ENCODE peak calls at places on chromosome 22, in ten cellular contexts. One of them, this sample, is unnamed.

GRCh38 chr22:43060213-43060612 is 29.0 kb downstream of the TTLL1 start:
- DNase-seq in astrocyte of the spinal cord: no peak
- DNase-seq in transverse colon: peak
- DNase-seq in kidney: no peak
- DNase-seq in GM12865: peak
- DNase-seq in CD4-positive, alpha-beta T cell: no peak
- DNase-seq in stomach: peak
- DNase-seq in fibroblast of lung: no peak
- DNase-seq in H1: peak
- DNase-seq in tibial nerve: no peak
- DNase-seq in this sample: peak

GRCh38 chr22:37068859-37069258 is 17.3 kb downstream of the KCTD17 start:
- DNase-seq in GM12865: no peak
- DNase-seq in H1: peak
- DNase-seq in CD4-positive, alpha-beta T cell: no peak
- DNase-seq in stomach: no peak
- DNase-seq in astrocyte of the spinal cord: no peak
- DNase-seq in transverse colon: no peak
- DNase-seq in fibroblast of lung: no peak
- DNase-seq in tibial nerve: no peak
- DNase-seq in kidney: no peak
- DNase-seq in this sample: no peak

GRCh38 chr22:31882971-31883370 is 61.4 kb upstream of the YWHAH start:
- DNase-seq in astrocyte of the spinal cord: no peak
- DNase-seq in GM12865: no peak
- DNase-seq in fibroblast of lung: no peak
- DNase-seq in transverse colon: no peak
- DNase-seq in stomach: no peak
- DNase-seq in H1: no peak
- DNase-seq in kidney: no peak
- DNase-seq in CD4-positive, alpha-beta T cell: no peak
- DNase-seq in tibial nerve: no peak
- DNase-seq in this sample: no peak

GRCh38 chr22:30036656-30037055 is 43.6 kb upstream of the HORMAD2 start:
- DNase-seq in transverse colon: no peak
- DNase-seq in fibroblast of lung: peak
- DNase-seq in CD4-positive, alpha-beta T cell: no peak
- DNase-seq in kidney: no peak
- DNase-seq in astrocyte of the spinal cord: no peak
- DNase-seq in GM12865: no peak
- DNase-seq in H1: no peak
- DNase-seq in tibial nerve: no peak
- DNase-seq in stomach: no peak
- DNase-seq in this sample: no peak

GRCh38 chr22:26812731-26813130 is 155.3 kb downstream of the MIAT start:
- DNase-seq in GM12865: no peak
- DNase-seq in stomach: no peak
- DNase-seq in transverse colon: no peak
- DNase-seq in CD4-positive, alpha-beta T cell: no peak
- DNase-seq in astrocyte of the spinal cord: no peak
- DNase-seq in fibroblast of lung: no peak
- DNase-seq in tibial nerve: no peak
- DNase-seq in H1: no peak
- DNase-seq in kidney: no peak
- DNase-seq in this sample: no peak

GRCh38 chr22:20650294-20651207 is 123.4 kb upstream of the SERPIND1 start:
- DNase-seq in astrocyte of the spinal cord: no peak
- DNase-seq in GM12865: no peak
- DNase-seq in transverse colon: no peak
- DNase-seq in CD4-positive, alpha-beta T cell: no peak
- DNase-seq in H1: no peak
- DNase-seq in fibroblast of lung: no peak
- DNase-seq in stomach: no peak
- DNase-seq in tibial nerve: no peak
- DNase-seq in kidney: no peak
- DNase-seq in this sample: no peak

GRCh38 chr22:49045276-49045675 is 782.4 kb downstream of the BRD1 start:
- DNase-seq in tibial nerve: no peak
- DNase-seq in H1: no peak
- DNase-seq in CD4-positive, alpha-beta T cell: no peak
- DNase-seq in astrocyte of the spinal cord: no peak
- DNase-seq in fibroblast of lung: no peak
- DNase-seq in stomach: no peak
- DNase-seq in transverse colon: no peak
- DNase-seq in kidney: no peak
- DNase-seq in GM12865: no peak
- DNase-seq in this sample: no peak

GRCh38 chr22:30260682-30261081 is 6.0 kb downstream of the OSM start:
- DNase-seq in tibial nerve: no peak
- DNase-seq in H1: no peak
- DNase-seq in GM12865: no peak
- DNase-seq in fibroblast of lung: no peak
- DNase-seq in CD4-positive, alpha-beta T cell: no peak
- DNase-seq in kidney: no peak
- DNase-seq in astrocyte of the spinal cord: no peak
- DNase-seq in transverse colon: no peak
- DNase-seq in stomach: no peak
- DNase-seq in this sample: no peak

GRCh38 chr22:19932367-19933206 is 9.0 kb upstream of the COMT start:
- DNase-seq in GM12865: no peak
- DNase-seq in fibroblast of lung: no peak
- DNase-seq in tibial nerve: no peak
- DNase-seq in astrocyte of the spinal cord: no peak
- DNase-seq in CD4-positive, alpha-beta T cell: no peak
- DNase-seq in H1: no peak
- DNase-seq in transverse colon: no peak
- DNase-seq in stomach: peak
- DNase-seq in kidney: no peak
- DNase-seq in this sample: no peak

GRCh38 chr22:23825246-23825905 is 13.4 kb downstream of the DERL3 start:
- DNase-seq in transverse colon: no peak
- DNase-seq in H1: no peak
- DNase-seq in CD4-positive, alpha-beta T cell: no peak
- DNase-seq in stomach: no peak
- DNase-seq in tibial nerve: no peak
- DNase-seq in kidney: peak
- DNase-seq in GM12865: no peak
- DNase-seq in fibroblast of lung: no peak
- DNase-seq in astrocyte of the spinal cord: no peak
- DNase-seq in this sample: no peak

GRCh38 chr22:38753894-38754246 is 1.9 kb downstream of the SUN2 start:
- DNase-seq in H1: no peak
- DNase-seq in astrocyte of the spinal cord: no peak
- DNase-seq in CD4-positive, alpha-beta T cell: no peak
- DNase-seq in kidney: no peak
- DNase-seq in transverse colon: no peak
- DNase-seq in fibroblast of lung: no peak
- DNase-seq in GM12865: no peak
- DNase-seq in tibial nerve: no peak
- DNase-seq in stomach: no peak
- DNase-seq in this sample: no peak

GRCh38 chr22:50074551-50075042 is 10.6 kb downstream of the MLC1 start:
- DNase-seq in CD4-positive, alpha-beta T cell: no peak
- DNase-seq in H1: no peak
- DNase-seq in GM12865: no peak
- DNase-seq in transverse colon: peak
- DNase-seq in fibroblast of lung: no peak
- DNase-seq in tibial nerve: no peak
- DNase-seq in stomach: peak
- DNase-seq in astrocyte of the spinal cord: no peak
- DNase-seq in kidney: peak
- DNase-seq in this sample: no peak

GRCh38 chr22:48940988-48941902 is 886.4 kb downstream of the BRD1 start:
- DNase-seq in CD4-positive, alpha-beta T cell: peak
- DNase-seq in H1: no peak
- DNase-seq in kidney: no peak
- DNase-seq in astrocyte of the spinal cord: no peak
- DNase-seq in transverse colon: peak
- DNase-seq in GM12865: no peak
- DNase-seq in fibroblast of lung: no peak
- DNase-seq in stomach: peak
- DNase-seq in tibial nerve: no peak
- DNase-seq in this sample: no peak

GRCh38 chr22:36565152-36565507 is 36.2 kb upstream of the EIF3D start:
- DNase-seq in astrocyte of the spinal cord: no peak
- DNase-seq in tibial nerve: no peak
- DNase-seq in stomach: no peak
- DNase-seq in kidney: no peak
- DNase-seq in fibroblast of lung: no peak
- DNase-seq in H1: no peak
- DNase-seq in CD4-positive, alpha-beta T cell: no peak
- DNase-seq in GM12865: no peak
- DNase-seq in transverse colon: no peak
- DNase-seq in this sample: no peak

GRCh38 chr22:24201681-24202590 is 20.6 kb downstream of the SUSD2 start:
- DNase-seq in astrocyte of the spinal cord: no peak
- DNase-seq in CD4-positive, alpha-beta T cell: no peak
- DNase-seq in kidney: peak
- DNase-seq in tibial nerve: no peak
- DNase-seq in transverse colon: no peak
- DNase-seq in fibroblast of lung: peak
- DNase-seq in GM12865: no peak
- DNase-seq in H1: no peak
- DNase-seq in stomach: no peak
- DNase-seq in this sample: no peak

GRCh38 chr22:37018815-37019308 is 385 bp downstream of the TST start:
- DNase-seq in astrocyte of the spinal cord: peak
- DNase-seq in fibroblast of lung: peak
- DNase-seq in tibial nerve: peak
- DNase-seq in GM12865: no peak
- DNase-seq in CD4-positive, alpha-beta T cell: no peak
- DNase-seq in transverse colon: peak
- DNase-seq in H1: no peak
- DNase-seq in stomach: peak
- DNase-seq in kidney: peak
- DNase-seq in this sample: no peak

GRCh38 chr22:27278986-27279385 is 522.6 kb downstream of the MN1 start:
- DNase-seq in CD4-positive, alpha-beta T cell: no peak
- DNase-seq in astrocyte of the spinal cord: no peak
- DNase-seq in GM12865: no peak
- DNase-seq in transverse colon: no peak
- DNase-seq in fibroblast of lung: no peak
- DNase-seq in H1: no peak
- DNase-seq in stomach: no peak
- DNase-seq in kidney: no peak
- DNase-seq in tibial nerve: no peak
- DNase-seq in this sample: no peak

GRCh38 chr22:19117111-19117512 is 5.1 kb downstream of the DGCR2 start:
- DNase-seq in CD4-positive, alpha-beta T cell: no peak
- DNase-seq in astrocyte of the spinal cord: no peak
- DNase-seq in transverse colon: peak
- DNase-seq in H1: no peak
- DNase-seq in GM12865: no peak
- DNase-seq in fibroblast of lung: no peak
- DNase-seq in stomach: no peak
- DNase-seq in tibial nerve: no peak
- DNase-seq in kidney: no peak
- DNase-seq in this sample: no peak

DNA sequence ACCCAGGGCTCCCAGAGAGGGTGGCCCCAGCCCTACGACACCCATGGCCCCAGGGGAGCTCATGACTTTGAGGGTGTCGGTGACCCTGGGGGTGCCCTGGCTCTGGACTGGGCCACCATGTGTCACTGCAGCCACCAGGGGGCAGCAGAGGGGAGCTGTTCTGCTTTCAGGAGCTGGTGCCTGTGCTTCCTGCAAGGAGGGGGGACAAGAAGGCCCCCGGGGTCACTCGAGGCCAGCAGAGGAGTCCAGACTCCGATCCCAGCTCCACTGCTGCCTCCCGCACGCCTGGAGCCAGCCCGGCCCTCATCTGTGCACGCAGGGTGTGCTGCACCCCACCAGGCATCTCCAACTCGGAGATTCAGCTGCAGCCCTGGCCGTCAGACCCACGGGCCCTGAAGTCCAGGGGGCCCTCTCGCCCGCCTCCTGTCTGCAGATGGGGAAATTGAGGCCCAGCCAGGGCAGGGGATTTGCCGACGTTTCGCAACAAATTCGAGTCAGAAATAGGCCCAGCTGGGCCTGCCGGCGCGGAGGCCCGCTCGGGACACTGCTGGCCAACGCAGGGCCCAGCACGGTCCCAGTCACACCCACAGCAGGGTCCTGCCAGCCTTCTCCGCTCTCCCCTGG is 29.5 kb upstream of the WNT7B start:
- DNase-seq in GM12865: peak
- DNase-seq in tibial nerve: peak
- DNase-seq in astrocyte of the spinal cord: peak
- DNase-seq in H1: peak
- DNase-seq in CD4-positive, alpha-beta T cell: peak
- DNase-seq in stomach: peak
- DNase-seq in transverse colon: peak
- DNase-seq in fibroblast of lung: peak
- DNase-seq in kidney: peak
- DNase-seq in this sample: peak
- TF ChIP-seq CTCF in GM12865: peak
- TF ChIP-seq CTCF in tibial nerve: peak
- TF ChIP-seq CTCF in astrocyte of the spinal cord: peak
- TF ChIP-seq CTCF in H1: peak
- TF ChIP-seq CTCF in CD4-positive, alpha-beta T cell: peak
- TF ChIP-seq CTCF in stomach: peak
- TF ChIP-seq CTCF in transverse colon: peak
- TF ChIP-seq CTCF in fibroblast of lung: peak
- TF ChIP-seq CTCF in kidney: peak
- TF ChIP-seq CTCF in this sample: peak

GRCh38 chr22:44369241-44369652 is 56.5 kb upstream of the SHISAL1 start:
- DNase-seq in CD4-positive, alpha-beta T cell: no peak
- DNase-seq in H1: peak
- DNase-seq in stomach: no peak
- DNase-seq in astrocyte of the spinal cord: no peak
- DNase-seq in kidney: peak
- DNase-seq in tibial nerve: no peak
- DNase-seq in transverse colon: no peak
- DNase-seq in fibroblast of lung: no peak
- DNase-seq in GM12865: no peak
- DNase-seq in this sample: no peak
- TF ChIP-seq CTCF in CD4-positive, alpha-beta T cell: no peak
- TF ChIP-seq CTCF in H1: peak
- TF ChIP-seq CTCF in stomach: no peak
- TF ChIP-seq CTCF in astrocyte of the spinal cord: peak
- TF ChIP-seq CTCF in kidney: no peak
- TF ChIP-seq CTCF in tibial nerve: no peak
- TF ChIP-seq CTCF in transverse colon: no peak
- TF ChIP-seq CTCF in fibroblast of lung: no peak
- TF ChIP-seq CTCF in GM12865: no peak
- TF ChIP-seq CTCF in this sample: no peak

GRCh38 chr22:22235564-22235963 is 9.0 kb upstream of the VPREB1 start:
- DNase-seq in transverse colon: peak
- DNase-seq in tibial nerve: no peak
- DNase-seq in astrocyte of the spinal cord: no peak
- DNase-seq in stomach: no peak
- DNase-seq in CD4-positive, alpha-beta T cell: peak
- DNase-seq in kidney: no peak
- DNase-seq in fibroblast of lung: no peak
- DNase-seq in GM12865: peak
- DNase-seq in H1: no peak
- DNase-seq in this sample: peak
- TF ChIP-seq CTCF in transverse colon: peak
- TF ChIP-seq CTCF in tibial nerve: peak
- TF ChIP-seq CTCF in astrocyte of the spinal cord: peak
- TF ChIP-seq CTCF in stomach: no peak
- TF ChIP-seq CTCF in CD4-positive, alpha-beta T cell: peak
- TF ChIP-seq CTCF in kidney: peak
- TF ChIP-seq CTCF in fibroblast of lung: peak
- TF ChIP-seq CTCF in GM12865: peak
- TF ChIP-seq CTCF in H1: peak
- TF ChIP-seq CTCF in this sample: peak

GRCh38 chr22:35337932-35338331 is 38.2 kb downstream of the TOM1 start:
- DNase-seq in tibial nerve: no peak
- DNase-seq in stomach: no peak
- DNase-seq in fibroblast of lung: no peak
- DNase-seq in H1: no peak
- DNase-seq in astrocyte of the spinal cord: no peak
- DNase-seq in transverse colon: no peak
- DNase-seq in GM12865: peak
- DNase-seq in kidney: peak
- DNase-seq in CD4-positive, alpha-beta T cell: no peak
- DNase-seq in this sample: no peak
- TF ChIP-seq CTCF in tibial nerve: no peak
- TF ChIP-seq CTCF in stomach: no peak
- TF ChIP-seq CTCF in fibroblast of lung: no peak
- TF ChIP-seq CTCF in H1: peak
- TF ChIP-seq CTCF in astrocyte of the spinal cord: no peak
- TF ChIP-seq CTCF in transverse colon: no peak
- TF ChIP-seq CTCF in GM12865: peak
- TF ChIP-seq CTCF in kidney: no peak
- TF ChIP-seq CTCF in CD4-positive, alpha-beta T cell: no peak
- TF ChIP-seq CTCF in this sample: peak